ENCODE peak calls at places on chromosomes 7 and 10, in four cellular contexts. M, C, F and P are unnamed samples.

GRCh38 chr10:22657566-22658190 is 56.7 kb downstream of the PIP4K2A start:
- DNase-seq in C (no peak), M (no peak), F (no peak), P (no peak)

GRCh38 chr7:83301416-83301815 is 138.7 kb upstream of the PCLO start:
- DNase-seq in M (no peak), F (no peak), C (no peak), P (no peak)

GRCh38 chr10:124640538-124641231 is 103.5 kb downstream of the FAM53B start:
- DNase-seq in F (no peak), M (no peak), C (no peak), P (peak; percentile 77)

GRCh38 chr10:110706690-110707098 is 62.6 kb downstream of the RBM20 start:
- DNase-seq in C (no peak), M (no peak), F (no peak), P (no peak)

GRCh38 chr10:62083868-62084267 is 182.4 kb downstream of the ARID5B start:
- DNase-seq in F (peak; percentile 52), M (no peak), C (no peak), P (no peak)

GRCh38 chr7:83347836-83348482 is 185.3 kb upstream of the PCLO start:
- DNase-seq in M (no peak), C (no peak), F (peak; percentile 50), P (no peak)

GRCh38 chr10:122210481-122211265 is 60.4 kb upstream of the BTBD16 start:
- DNase-seq in M (no peak), C (no peak), F (no peak), P (no peak)

GRCh38 chr10:114499120-114499519 is 94.8 kb upstream of the AFAP1L2 start:
- DNase-seq in C (no peak), F (no peak), M (no peak), P (no peak)

GRCh38 chr7:98719396-98719795 is 102.3 kb downstream of the NPTX2 start:
- DNase-seq in C (no peak), F (no peak), M (no peak), P (no peak)

GRCh38 chr10:132309466-132309865 is 1.7 kb upstream of the STK32C start:
- DNase-seq in M (no peak), C (peak; percentile 16), F (no peak), P (no peak)

GRCh38 chr7:31948041-31948440 is 122.2 kb downstream of the PDE1C start:
- DNase-seq in F (no peak), M (no peak), C (no peak), P (no peak)

GRCh38 chr7:101240226-101241014 is 2.8 kb upstream of the CLDN15 start:
- DNase-seq in F (no peak), M (no peak), C (no peak), P (no peak)

GRCh38 chr7:104106106-104106505 is 101.7 kb downstream of the ORC5 start:
- DNase-seq in M (no peak), C (no peak), F (no peak), P (no peak)

GRCh38 chr10:76786673-76787072 is 850.9 kb downstream of the KCNMA1 start:
- DNase-seq in F (no peak), C (no peak), M (no peak), P (no peak)

GRCh38 chr7:106326594-106327537 is 42.1 kb upstream of the NAMPT start:
- DNase-seq in C (no peak), M (no peak), F (no peak), P (no peak)

GRCh38 chr7:74027124-74027682 is 770 bp upstream of the ELN start:
- DNase-seq in M (no peak), F (no peak), C (no peak), P (no peak)
- TF ChIP-seq CTCF in M (no peak), F (no peak), C (no peak), P (peak; percentile 15)

GRCh38 chr7:82015751-82016150 is 245.9 kb upstream of the HGF start:
- DNase-seq in C (no peak), M (no peak), F (no peak), P (no peak)

GRCh38 chr7:82019538-82019937 is 249.7 kb upstream of the HGF start:
- DNase-seq in F (no peak), C (no peak), M (no peak), P (no peak)

GRCh38 chr7:82020076-82020475 is 250.2 kb upstream of the HGF start:
- DNase-seq in C (no peak), M (no peak), F (peak; percentile 10), P (no peak)

GRCh38 chr7:82018226-82018625 is 248.4 kb upstream of the HGF start:
- DNase-seq in M (no peak), C (no peak), F (no peak), P (no peak)

DNA sequence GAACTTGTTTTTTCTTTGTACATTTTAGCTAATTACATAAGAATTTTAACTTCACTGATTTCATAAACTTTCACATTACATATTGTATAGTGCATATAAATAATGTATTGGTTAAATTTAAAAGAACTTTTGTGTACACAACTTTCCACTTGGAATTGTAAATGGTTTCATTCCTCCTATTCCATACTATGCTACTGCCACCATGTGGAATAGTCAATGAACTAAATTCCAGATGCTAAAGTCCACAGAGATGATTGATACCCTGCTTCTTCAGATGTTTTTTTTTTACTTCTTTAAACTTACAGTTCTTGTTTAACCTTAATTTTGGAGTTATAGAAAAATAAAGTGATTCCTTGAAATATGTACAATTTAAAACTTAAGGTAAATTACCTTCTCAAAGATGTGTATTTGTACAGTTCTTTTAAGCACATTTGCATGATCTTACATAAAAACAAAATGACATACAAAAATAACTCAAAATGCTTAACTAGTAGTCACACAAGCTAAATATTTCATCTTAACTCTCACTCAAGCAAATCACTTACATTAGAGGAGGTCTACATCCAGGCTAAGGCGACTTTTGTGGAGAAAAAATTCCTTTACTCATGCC is 247.6 kb upstream of the HGF start:
- DNase-seq in M (no peak), F (peak; percentile 30), C (no peak), P (no peak)
- TF ChIP-seq CTCF in M (peak; percentile 64), F (peak; percentile 52), C (peak; percentile 28), P (peak; percentile 50)

GRCh38 chr7:68725843-68726242 is 872.4 kb upstream of the AUTS2 start:
- DNase-seq in C (no peak), F (no peak), M (no peak), P (no peak)
- TF ChIP-seq CTCF in C (no peak), F (no peak), M (no peak), P (no peak)

DNA sequence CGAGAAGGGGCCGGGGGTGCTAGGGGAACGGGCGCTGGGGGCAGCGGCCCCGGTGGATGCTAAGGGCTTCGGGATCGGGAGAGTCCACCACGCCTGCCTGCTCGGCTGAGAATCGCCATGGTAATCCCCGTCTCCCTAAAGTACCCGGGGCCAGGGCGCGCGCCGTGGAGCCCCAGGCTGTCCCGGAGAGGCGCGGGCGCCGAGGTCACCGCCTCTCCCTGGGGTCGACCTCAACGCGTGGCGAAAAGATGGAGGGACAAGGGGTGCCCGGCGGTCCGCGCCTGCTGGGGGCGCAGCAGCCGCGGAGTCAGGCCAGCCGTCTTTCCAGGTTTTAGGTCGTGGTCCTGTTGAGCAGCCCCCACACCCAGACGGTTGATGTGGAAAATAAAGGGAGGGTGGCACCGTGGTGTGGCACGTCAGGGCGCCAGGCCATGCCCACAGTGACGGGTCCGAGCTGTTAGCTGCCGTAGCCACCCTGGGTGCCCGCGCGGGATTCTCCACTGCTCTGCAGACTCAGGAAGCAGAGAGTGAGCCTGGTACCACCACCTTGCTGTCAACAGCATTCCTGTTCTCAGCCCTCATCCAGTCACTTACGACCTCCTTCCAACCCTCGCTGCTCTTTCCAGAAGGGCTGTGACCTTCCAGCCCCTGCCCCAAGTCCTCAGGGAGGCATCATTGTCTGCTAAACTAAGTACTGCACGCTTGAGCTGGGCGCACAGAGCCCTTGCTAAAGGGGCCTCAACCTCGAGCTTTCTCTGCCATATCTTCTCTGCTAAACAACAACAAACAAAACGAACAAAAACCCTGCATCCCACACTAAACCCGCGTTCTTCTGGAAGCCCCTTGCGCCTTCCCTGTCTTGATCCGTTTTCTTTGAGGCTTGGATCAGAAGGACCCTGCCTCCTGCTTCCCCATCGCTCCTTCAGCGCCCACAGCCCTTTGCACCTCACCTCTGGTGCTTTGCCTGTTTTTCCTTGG is 666 bp downstream of the SMKR1 start:
- DNase-seq in M (peak; percentile 16), C (no peak), F (peak; percentile 36), P (peak; percentile 25)
- TF ChIP-seq CTCF in M (peak; percentile 36), C (no peak), F (peak; percentile 14), P (no peak)

GRCh38 chr7:23808421-23808820 is 98.4 kb downstream of the STK31 start:
- DNase-seq in F (no peak), M (no peak), C (no peak), P (no peak)

GRCh38 chr7:23810099-23810498 is 100.1 kb downstream of the STK31 start:
- DNase-seq in F (no peak), M (no peak), C (no peak), P (no peak)

GRCh38 chr7:23811540-23811939 is 101.5 kb downstream of the STK31 start:
- DNase-seq in C (no peak), M (no peak), F (no peak), P (no peak)
- TF ChIP-seq CTCF in C (no peak), M (peak; percentile 53), F (peak; percentile 19), P (peak; percentile 31)

GRCh38 chr10:54063514-54063913 is 737.5 kb downstream of the PCDH15 start:
- DNase-seq in F (no peak), C (no peak), M (no peak), P (no peak)
- TF ChIP-seq CTCF in F (no peak), C (no peak), M (no peak), P (no peak)

GRCh38 chr7:41882745-41883527 is 180.0 kb upstream of the INHBA start:
- DNase-seq in M (no peak), F (no peak), C (no peak), P (no peak)
- TF ChIP-seq CTCF in M (no peak), F (no peak), C (no peak), P (no peak)